ENCODE peak calls at places on chromosomes 16 and 17, in five cellular contexts. I, G, B, F and A are unnamed samples.

GRCh38 chr17:55601874-55602364 is 90.7 kb upstream of the SMIM36 start:
- DNase-seq in I (peak; percentile 74), G (peak; percentile 50), B (no peak), F (peak; percentile 50), A (peak; percentile 17)

GRCh38 chr17:61048398-61049106 is 351.1 kb upstream of the TBX2 start:
- DNase-seq in I (no peak), G (no peak), B (no peak), F (no peak), A (peak; percentile 25)

GRCh38 chr16:180101-180920 is at the start of gene HBQ1:
- DNase-seq in I (peak; percentile 57), G (no peak), B (no peak), F (peak; percentile 86), A (peak; percentile 54)

GRCh38 chr17:34570491-34570890 is 8.9 kb upstream of the TMEM132E start:
- DNase-seq in I (peak; percentile 3), G (no peak), B (no peak), F (no peak), A (no peak)

GRCh38 chr17:65984299-65984698 is 207.6 kb downstream of the CEP112 start:
- DNase-seq in I (peak; percentile 39), G (no peak), B (no peak), F (no peak), A (no peak)

GRCh38 chr17:78117027-78117981 is 11.3 kb downstream of the TMC6 start:
- DNase-seq in I (no peak), G (no peak), B (peak; percentile 60), F (peak; percentile 75), A (no peak)

GRCh38 chr16:77273815-77274214 is 74.6 kb downstream of the SYCE1L start:
- DNase-seq in I (no peak), G (peak; percentile 74), B (no peak), F (peak; percentile 28), A (no peak)

GRCh38 chr17:10754109-10754508 is 24.3 kb upstream of the TMEM220 start:
- DNase-seq in I (peak; percentile 39), G (peak; percentile 5), B (peak; percentile 74), F (peak; percentile 73), A (peak; percentile 56)

GRCh38 chr16:27319257-27319965 is 5.6 kb downstream of the IL4R start:
- DNase-seq in I (no peak), G (no peak), B (no peak), F (no peak), A (no peak)

GRCh38 chr17:79176792-79177601 is 102.4 kb downstream of the ENGASE start:
- DNase-seq in I (no peak), G (no peak), B (no peak), F (peak; percentile 55), A (no peak)

GRCh38 chr17:76462556-76463290 is 4.7 kb upstream of the AANAT start:
- DNase-seq in I (no peak), G (no peak), B (no peak), F (no peak), A (no peak)

GRCh38 chr16:11672206-11673090 is 4.2 kb downstream of the SNN start:
- DNase-seq in I (no peak), G (no peak), B (no peak), F (no peak), A (peak; percentile 51)

GRCh38 chr17:9911089-9911488 is 6.0 kb upstream of the RCVRN start:
- DNase-seq in I (no peak), G (no peak), B (no peak), F (no peak), A (no peak)

GRCh38 chr16:75130150-75130771 is 13.7 kb upstream of the LDHD start:
- DNase-seq in I (no peak), G (no peak), B (no peak), F (peak; percentile 13), A (no peak)

GRCh38 chr17:36082062-36082461 is 7.9 kb downstream of the CCL3 start:
- DNase-seq in I (no peak), G (no peak), B (no peak), F (no peak), A (no peak)

GRCh38 chr16:57469046-57469445 is 6.6 kb downstream of the POLR2C start:
- DNase-seq in I (no peak), G (no peak), B (no peak), F (no peak), A (no peak)

GRCh38 chr16:2388139-2388874 is 40.9 kb upstream of the CCNF start:
- DNase-seq in I (no peak), G (no peak), B (no peak), F (no peak), A (no peak)

GRCh38 chr17:78717431-78717980 is 64.6 kb downstream of the CYTH1 start:
- DNase-seq in I (peak; percentile 64), G (peak; percentile 18), B (no peak), F (no peak), A (peak; percentile 65)

GRCh38 chr17:17537311-17538099 is 41.3 kb upstream of the RASD1 start:
- DNase-seq in I (no peak), G (no peak), B (no peak), F (no peak), A (no peak)

GRCh38 chr17:48856122-48856821 is 25.4 kb downstream of the CALCOCO2 start:
- DNase-seq in I (no peak), G (no peak), B (no peak), F (no peak), A (no peak)

GRCh38 chr16:89842471-89843408 is 14.5 kb downstream of the SPIRE2 start:
- DNase-seq in I (peak; percentile 68), G (peak; percentile 56), B (no peak), F (no peak), A (no peak)

GRCh38 chr17:57723427-57724037 is 21.6 kb downstream of the CCDC182 start:
- DNase-seq in I (no peak), G (no peak), B (no peak), F (no peak), A (no peak)

GRCh38 chr16:67961551-67961957 is 6.9 kb downstream of the SLC12A4 start:
- DNase-seq in I (no peak), G (no peak), B (peak; percentile 91), F (no peak), A (peak; percentile 100)

GRCh38 chr17:69874220-69874670 is 200.8 kb upstream of the KCNJ16 start:
- DNase-seq in I (peak; percentile 88), G (peak; percentile 89), B (no peak), F (no peak), A (no peak)

GRCh38 chr17:19369846-19370492 is 7.4 kb upstream of the B9D1 start:
- DNase-seq in I (no peak), G (no peak), B (no peak), F (no peak), A (no peak)

GRCh38 chr16:35173295-35173694 is 1713.9 kb downstream of the TP53TG3F start:
- DNase-seq in I (no peak), G (no peak), B (no peak), F (no peak), A (no peak)

GRCh38 chr16:57260294-57260929 is 15.4 kb downstream of the ARL2BP start:
- DNase-seq in I (peak; percentile 79), G (peak; percentile 55), B (peak; percentile 24), F (peak; percentile 52), A (no peak)